ENCODE peak calls at places on chromosomes 12 and 14, in ten cellular contexts. One of them, this sample, is unnamed.

GRCh38 chr12:64001439-64001838 is 156.9 kb downstream of the SRGAP1 start:
- DNase-seq in posterior cingulate gyrus: no peak
- DNase-seq in GOT3: no peak
- DNase-seq in left ventricle myocardium inferior: no peak
- DNase-seq in right lobe of liver: no peak
- DNase-seq in KBM-7: no peak
- DNase-seq in stimulated activated naive B cell treated with anti-CD40 and anti-IgM and Interleukin-4, amounts not matched to agents 10 μg/mL and 1 μg/mL and 100 μg/mL, for 72 hours: no peak
- DNase-seq in HFFc6: no peak
- DNase-seq in AG08396: no peak
- DNase-seq in heart right ventricle: no peak
- DNase-seq in this sample: no peak

GRCh38 chr14:50453869-50454268 is 57.2 kb upstream of the CDKL1 start:
- DNase-seq in heart right ventricle: no peak
- DNase-seq in HFFc6: no peak
- DNase-seq in KBM-7: no peak
- DNase-seq in AG08396: no peak
- DNase-seq in left ventricle myocardium inferior: no peak
- DNase-seq in GOT3: no peak
- DNase-seq in posterior cingulate gyrus: no peak
- DNase-seq in stimulated activated naive B cell treated with anti-CD40 and anti-IgM and Interleukin-4, amounts not matched to agents 10 μg/mL and 1 μg/mL and 100 μg/mL, for 72 hours: no peak
- DNase-seq in right lobe of liver: no peak
- DNase-seq in this sample: no peak

GRCh38 chr12:19434538-19434937 is 4.8 kb upstream of the AEBP2 start:
- DNase-seq in left ventricle myocardium inferior: no peak
- DNase-seq in right lobe of liver: no peak
- DNase-seq in heart right ventricle: no peak
- DNase-seq in posterior cingulate gyrus: no peak
- DNase-seq in GOT3: no peak
- DNase-seq in HFFc6: no peak
- DNase-seq in KBM-7: peak
- DNase-seq in AG08396: no peak
- DNase-seq in stimulated activated naive B cell treated with anti-CD40 and anti-IgM and Interleukin-4, amounts not matched to agents 10 μg/mL and 1 μg/mL and 100 μg/mL, for 72 hours: no peak
- DNase-seq in this sample: no peak

GRCh38 chr12:113709456-113709855 is 237.8 kb upstream of the LHX5 start:
- DNase-seq in left ventricle myocardium inferior: no peak
- DNase-seq in stimulated activated naive B cell treated with anti-CD40 and anti-IgM and Interleukin-4, amounts not matched to agents 10 μg/mL and 1 μg/mL and 100 μg/mL, for 72 hours: no peak
- DNase-seq in HFFc6: no peak
- DNase-seq in KBM-7: no peak
- DNase-seq in AG08396: no peak
- DNase-seq in GOT3: no peak
- DNase-seq in posterior cingulate gyrus: no peak
- DNase-seq in right lobe of liver: no peak
- DNase-seq in heart right ventricle: no peak
- DNase-seq in this sample: no peak

GRCh38 chr12:39368096-39368495 is 74.8 kb downstream of the KIF21A start:
- DNase-seq in left ventricle myocardium inferior: no peak
- DNase-seq in heart right ventricle: no peak
- DNase-seq in KBM-7: no peak
- DNase-seq in right lobe of liver: no peak
- DNase-seq in stimulated activated naive B cell treated with anti-CD40 and anti-IgM and Interleukin-4, amounts not matched to agents 10 μg/mL and 1 μg/mL and 100 μg/mL, for 72 hours: no peak
- DNase-seq in posterior cingulate gyrus: no peak
- DNase-seq in HFFc6: no peak
- DNase-seq in GOT3: no peak
- DNase-seq in AG08396: no peak
- DNase-seq in this sample: no peak

GRCh38 chr12:120445911-120446909 is at the start of the genes GATC and TRIAP1:
- DNase-seq in posterior cingulate gyrus: peak
- DNase-seq in right lobe of liver: peak
- DNase-seq in stimulated activated naive B cell treated with anti-CD40 and anti-IgM and Interleukin-4, amounts not matched to agents 10 μg/mL and 1 μg/mL and 100 μg/mL, for 72 hours: peak
- DNase-seq in heart right ventricle: peak
- DNase-seq in AG08396: peak
- DNase-seq in KBM-7: peak
- DNase-seq in left ventricle myocardium inferior: peak
- DNase-seq in HFFc6: peak
- DNase-seq in GOT3: no peak
- DNase-seq in this sample: peak

GRCh38 chr14:61034416-61035100 is 53.5 kb downstream of the SLC38A6 start:
- DNase-seq in left ventricle myocardium inferior: no peak
- DNase-seq in GOT3: no peak
- DNase-seq in HFFc6: no peak
- DNase-seq in right lobe of liver: no peak
- DNase-seq in KBM-7: peak
- DNase-seq in AG08396: no peak
- DNase-seq in stimulated activated naive B cell treated with anti-CD40 and anti-IgM and Interleukin-4, amounts not matched to agents 10 μg/mL and 1 μg/mL and 100 μg/mL, for 72 hours: no peak
- DNase-seq in posterior cingulate gyrus: no peak
- DNase-seq in heart right ventricle: no peak
- DNase-seq in this sample: no peak

GRCh38 chr12:50217202-50217601 is 50.0 kb upstream of the CERS5 start:
- DNase-seq in right lobe of liver: no peak
- DNase-seq in AG08396: no peak
- DNase-seq in GOT3: no peak
- DNase-seq in KBM-7: no peak
- DNase-seq in posterior cingulate gyrus: no peak
- DNase-seq in heart right ventricle: no peak
- DNase-seq in stimulated activated naive B cell treated with anti-CD40 and anti-IgM and Interleukin-4, amounts not matched to agents 10 μg/mL and 1 μg/mL and 100 μg/mL, for 72 hours: no peak
- DNase-seq in HFFc6: no peak
- DNase-seq in left ventricle myocardium inferior: no peak
- DNase-seq in this sample: no peak

GRCh38 chr14:68501621-68502052 is 291.2 kb downstream of the ZFP36L1 start:
- DNase-seq in posterior cingulate gyrus: no peak
- DNase-seq in HFFc6: no peak
- DNase-seq in GOT3: no peak
- DNase-seq in heart right ventricle: peak
- DNase-seq in left ventricle myocardium inferior: peak
- DNase-seq in stimulated activated naive B cell treated with anti-CD40 and anti-IgM and Interleukin-4, amounts not matched to agents 10 μg/mL and 1 μg/mL and 100 μg/mL, for 72 hours: no peak
- DNase-seq in AG08396: no peak
- DNase-seq in KBM-7: no peak
- DNase-seq in right lobe of liver: peak
- DNase-seq in this sample: no peak

GRCh38 chr12:66740257-66740656 is 61.4 kb upstream of the GRIP1 start:
- DNase-seq in HFFc6: no peak
- DNase-seq in stimulated activated naive B cell treated with anti-CD40 and anti-IgM and Interleukin-4, amounts not matched to agents 10 μg/mL and 1 μg/mL and 100 μg/mL, for 72 hours: no peak
- DNase-seq in posterior cingulate gyrus: no peak
- DNase-seq in left ventricle myocardium inferior: no peak
- DNase-seq in AG08396: no peak
- DNase-seq in heart right ventricle: no peak
- DNase-seq in GOT3: no peak
- DNase-seq in KBM-7: no peak
- DNase-seq in right lobe of liver: no peak
- DNase-seq in this sample: no peak

GRCh38 chr14:96567289-96567899 is 65.2 kb downstream of the PAPOLA start:
- DNase-seq in stimulated activated naive B cell treated with anti-CD40 and anti-IgM and Interleukin-4, amounts not matched to agents 10 μg/mL and 1 μg/mL and 100 μg/mL, for 72 hours: no peak
- DNase-seq in AG08396: no peak
- DNase-seq in KBM-7: peak
- DNase-seq in HFFc6: peak
- DNase-seq in posterior cingulate gyrus: no peak
- DNase-seq in GOT3: no peak
- DNase-seq in heart right ventricle: no peak
- DNase-seq in right lobe of liver: no peak
- DNase-seq in left ventricle myocardium inferior: no peak
- DNase-seq in this sample: peak

GRCh38 chr12:95484524-95484923 is 10.6 kb downstream of the METAP2 start:
- DNase-seq in posterior cingulate gyrus: no peak
- DNase-seq in right lobe of liver: no peak
- DNase-seq in stimulated activated naive B cell treated with anti-CD40 and anti-IgM and Interleukin-4, amounts not matched to agents 10 μg/mL and 1 μg/mL and 100 μg/mL, for 72 hours: no peak
- DNase-seq in left ventricle myocardium inferior: no peak
- DNase-seq in GOT3: no peak
- DNase-seq in HFFc6: no peak
- DNase-seq in AG08396: no peak
- DNase-seq in KBM-7: no peak
- DNase-seq in heart right ventricle: no peak
- DNase-seq in this sample: no peak

GRCh38 chr14:64738306-64738879 is 34.2 kb downstream of the PLEKHG3 start:
- DNase-seq in left ventricle myocardium inferior: no peak
- DNase-seq in posterior cingulate gyrus: peak
- DNase-seq in stimulated activated naive B cell treated with anti-CD40 and anti-IgM and Interleukin-4, amounts not matched to agents 10 μg/mL and 1 μg/mL and 100 μg/mL, for 72 hours: no peak
- DNase-seq in heart right ventricle: no peak
- DNase-seq in AG08396: no peak
- DNase-seq in HFFc6: no peak
- DNase-seq in right lobe of liver: no peak
- DNase-seq in KBM-7: no peak
- DNase-seq in GOT3: no peak
- DNase-seq in this sample: no peak

GRCh38 chr12:104454997-104455396 is 1.8 kb upstream of the CHST11 start:
- DNase-seq in right lobe of liver: no peak
- DNase-seq in heart right ventricle: no peak
- DNase-seq in left ventricle myocardium inferior: no peak
- DNase-seq in stimulated activated naive B cell treated with anti-CD40 and anti-IgM and Interleukin-4, amounts not matched to agents 10 μg/mL and 1 μg/mL and 100 μg/mL, for 72 hours: no peak
- DNase-seq in AG08396: peak
- DNase-seq in KBM-7: no peak
- DNase-seq in GOT3: no peak
- DNase-seq in HFFc6: peak
- DNase-seq in posterior cingulate gyrus: no peak
- DNase-seq in this sample: peak

GRCh38 chr14:91968280-91968679 is 20.8 kb upstream of the FBLN5 start:
- DNase-seq in right lobe of liver: no peak
- DNase-seq in heart right ventricle: no peak
- DNase-seq in AG08396: no peak
- DNase-seq in posterior cingulate gyrus: no peak
- DNase-seq in GOT3: no peak
- DNase-seq in HFFc6: no peak
- DNase-seq in left ventricle myocardium inferior: no peak
- DNase-seq in stimulated activated naive B cell treated with anti-CD40 and anti-IgM and Interleukin-4, amounts not matched to agents 10 μg/mL and 1 μg/mL and 100 μg/mL, for 72 hours: no peak
- DNase-seq in KBM-7: no peak
- DNase-seq in this sample: no peak

GRCh38 chr12:117032593-117033381 is 66.4 kb downstream of the TESC start:
- DNase-seq in KBM-7: no peak
- DNase-seq in posterior cingulate gyrus: peak
- DNase-seq in heart right ventricle: no peak
- DNase-seq in right lobe of liver: no peak
- DNase-seq in left ventricle myocardium inferior: no peak
- DNase-seq in stimulated activated naive B cell treated with anti-CD40 and anti-IgM and Interleukin-4, amounts not matched to agents 10 μg/mL and 1 μg/mL and 100 μg/mL, for 72 hours: no peak
- DNase-seq in HFFc6: no peak
- DNase-seq in GOT3: no peak
- DNase-seq in AG08396: peak
- DNase-seq in this sample: no peak

GRCh38 chr14:103021817-103022668 is 35.3 kb downstream of the CDC42BPB start:
- DNase-seq in HFFc6: peak
- DNase-seq in KBM-7: no peak
- DNase-seq in stimulated activated naive B cell treated with anti-CD40 and anti-IgM and Interleukin-4, amounts not matched to agents 10 μg/mL and 1 μg/mL and 100 μg/mL, for 72 hours: no peak
- DNase-seq in posterior cingulate gyrus: peak
- DNase-seq in left ventricle myocardium inferior: no peak
- DNase-seq in right lobe of liver: no peak
- DNase-seq in GOT3: no peak
- DNase-seq in AG08396: no peak
- DNase-seq in heart right ventricle: no peak
- DNase-seq in this sample: no peak

GRCh38 chr14:65637780-65638179 is 225.2 kb downstream of the FUT8 start:
- DNase-seq in KBM-7: no peak
- DNase-seq in posterior cingulate gyrus: no peak
- DNase-seq in right lobe of liver: no peak
- DNase-seq in heart right ventricle: no peak
- DNase-seq in GOT3: no peak
- DNase-seq in left ventricle myocardium inferior: no peak
- DNase-seq in AG08396: no peak
- DNase-seq in HFFc6: no peak
- DNase-seq in stimulated activated naive B cell treated with anti-CD40 and anti-IgM and Interleukin-4, amounts not matched to agents 10 μg/mL and 1 μg/mL and 100 μg/mL, for 72 hours: peak
- DNase-seq in this sample: peak

GRCh38 chr12:34121360-34121759 is 99.1 kb downstream of the ALG10 start:
- DNase-seq in heart right ventricle: no peak
- DNase-seq in right lobe of liver: no peak
- DNase-seq in HFFc6: no peak
- DNase-seq in stimulated activated naive B cell treated with anti-CD40 and anti-IgM and Interleukin-4, amounts not matched to agents 10 μg/mL and 1 μg/mL and 100 μg/mL, for 72 hours: no peak
- DNase-seq in GOT3: no peak
- DNase-seq in KBM-7: no peak
- DNase-seq in posterior cingulate gyrus: no peak
- DNase-seq in AG08396: no peak
- DNase-seq in left ventricle myocardium inferior: no peak
- DNase-seq in this sample: no peak

GRCh38 chr14:73896521-73896920 is 9.9 kb downstream of the ZNF410 start:
- DNase-seq in heart right ventricle: no peak
- DNase-seq in AG08396: peak
- DNase-seq in GOT3: no peak
- DNase-seq in left ventricle myocardium inferior: no peak
- DNase-seq in right lobe of liver: no peak
- DNase-seq in HFFc6: no peak
- DNase-seq in posterior cingulate gyrus: no peak
- DNase-seq in stimulated activated naive B cell treated with anti-CD40 and anti-IgM and Interleukin-4, amounts not matched to agents 10 μg/mL and 1 μg/mL and 100 μg/mL, for 72 hours: no peak
- DNase-seq in KBM-7: no peak
- DNase-seq in this sample: peak

GRCh38 chr14:53109028-53109687 is 44.0 kb downstream of the DDHD1 start:
- DNase-seq in GOT3: no peak
- DNase-seq in left ventricle myocardium inferior: no peak
- DNase-seq in HFFc6: no peak
- DNase-seq in posterior cingulate gyrus: no peak
- DNase-seq in AG08396: no peak
- DNase-seq in stimulated activated naive B cell treated with anti-CD40 and anti-IgM and Interleukin-4, amounts not matched to agents 10 μg/mL and 1 μg/mL and 100 μg/mL, for 72 hours: peak
- DNase-seq in KBM-7: peak
- DNase-seq in right lobe of liver: no peak
- DNase-seq in heart right ventricle: no peak
- DNase-seq in this sample: peak

GRCh38 chr14:23068792-23069412 is 11.6 kb upstream of the CDH24 start:
- DNase-seq in stimulated activated naive B cell treated with anti-CD40 and anti-IgM and Interleukin-4, amounts not matched to agents 10 μg/mL and 1 μg/mL and 100 μg/mL, for 72 hours: peak
- DNase-seq in heart right ventricle: peak
- DNase-seq in right lobe of liver: peak
- DNase-seq in posterior cingulate gyrus: peak
- DNase-seq in left ventricle myocardium inferior: peak
- DNase-seq in HFFc6: peak
- DNase-seq in KBM-7: peak
- DNase-seq in AG08396: peak
- DNase-seq in GOT3: no peak
- DNase-seq in this sample: peak

GRCh38 chr12:104578453-104578852 is 121.7 kb downstream of the CHST11 start:
- DNase-seq in GOT3: no peak
- DNase-seq in right lobe of liver: no peak
- DNase-seq in posterior cingulate gyrus: no peak
- DNase-seq in KBM-7: no peak
- DNase-seq in HFFc6: peak
- DNase-seq in left ventricle myocardium inferior: no peak
- DNase-seq in heart right ventricle: no peak
- DNase-seq in stimulated activated naive B cell treated with anti-CD40 and anti-IgM and Interleukin-4, amounts not matched to agents 10 μg/mL and 1 μg/mL and 100 μg/mL, for 72 hours: no peak
- DNase-seq in AG08396: peak
- DNase-seq in this sample: peak

GRCh38 chr12:19220861-19221466 is 91.4 kb downstream of the PLEKHA5 start:
- DNase-seq in heart right ventricle: no peak
- DNase-seq in stimulated activated naive B cell treated with anti-CD40 and anti-IgM and Interleukin-4, amounts not matched to agents 10 μg/mL and 1 μg/mL and 100 μg/mL, for 72 hours: no peak
- DNase-seq in GOT3: no peak
- DNase-seq in posterior cingulate gyrus: no peak
- DNase-seq in right lobe of liver: no peak
- DNase-seq in KBM-7: no peak
- DNase-seq in AG08396: no peak
- DNase-seq in HFFc6: peak
- DNase-seq in left ventricle myocardium inferior: no peak
- DNase-seq in this sample: peak

GRCh38 chr14:106831322-106831720 is 1304.9 kb downstream of the TMEM121 start:
- DNase-seq in KBM-7: peak
- DNase-seq in right lobe of liver: no peak
- DNase-seq in stimulated activated naive B cell treated with anti-CD40 and anti-IgM and Interleukin-4, amounts not matched to agents 10 μg/mL and 1 μg/mL and 100 μg/mL, for 72 hours: peak
- DNase-seq in HFFc6: no peak
- DNase-seq in heart right ventricle: no peak
- DNase-seq in left ventricle myocardium inferior: no peak
- DNase-seq in posterior cingulate gyrus: peak
- DNase-seq in GOT3: no peak
- DNase-seq in AG08396: no peak
- DNase-seq in this sample: peak

GRCh38 chr14:52365071-52365470 is 51.0 kb downstream of the PTGER2 start:
- DNase-seq in right lobe of liver: no peak
- DNase-seq in KBM-7: no peak
- DNase-seq in stimulated activated naive B cell treated with anti-CD40 and anti-IgM and Interleukin-4, amounts not matched to agents 10 μg/mL and 1 μg/mL and 100 μg/mL, for 72 hours: no peak
- DNase-seq in GOT3: no peak
- DNase-seq in posterior cingulate gyrus: no peak
- DNase-seq in left ventricle myocardium inferior: no peak
- DNase-seq in HFFc6: peak
- DNase-seq in heart right ventricle: no peak
- DNase-seq in AG08396: no peak
- DNase-seq in this sample: no peak

GRCh38 chr12:79063258-79063657 is 198.7 kb downstream of the SYT1 start:
- DNase-seq in KBM-7: no peak
- DNase-seq in HFFc6: no peak
- DNase-seq in stimulated activated naive B cell treated with anti-CD40 and anti-IgM and Interleukin-4, amounts not matched to agents 10 μg/mL and 1 μg/mL and 100 μg/mL, for 72 hours: no peak
- DNase-seq in GOT3: no peak
- DNase-seq in left ventricle myocardium inferior: no peak
- DNase-seq in posterior cingulate gyrus: no peak
- DNase-seq in heart right ventricle: no peak
- DNase-seq in right lobe of liver: no peak
- DNase-seq in AG08396: no peak
- DNase-seq in this sample: no peak

GRCh38 chr14:102813691-102814090 is 36.4 kb downstream of the TRAF3 start:
- DNase-seq in left ventricle myocardium inferior: no peak
- DNase-seq in HFFc6: no peak
- DNase-seq in right lobe of liver: no peak
- DNase-seq in posterior cingulate gyrus: no peak
- DNase-seq in heart right ventricle: no peak
- DNase-seq in KBM-7: no peak
- DNase-seq in stimulated activated naive B cell treated with anti-CD40 and anti-IgM and Interleukin-4, amounts not matched to agents 10 μg/mL and 1 μg/mL and 100 μg/mL, for 72 hours: no peak
- DNase-seq in GOT3: no peak
- DNase-seq in AG08396: no peak
- DNase-seq in this sample: no peak

This sample was measured in HT1080.